ENCODE peak calls at places on chromosome 9, in nine cellular contexts. Z is CD8-positive, alpha-beta T cell; H is stomach; V is endodermal cell; D is fibroblast of pulmonary artery; T is BJ; E is IMR-90; W is fibroblast of lung; A is thoracic aorta. O is an unnamed sample.

GRCh38 chr9:109414125-109414785 is 83.9 kb downstream of the PTPN3 start:
- DNase-seq in E (no peak), H (no peak), V (peak; percentile 75), D (no peak), T (no peak), W (no peak), Z (no peak), A (no peak), O (no peak)

GRCh38 chr9:126301985-126302603 is 24.5 kb upstream of the MVB12B start:
- DNase-seq in D (peak; percentile 66), W (peak; percentile 69), H (peak; percentile 65), T (peak; percentile 7), V (peak; percentile 88), Z (peak; percentile 32), A (no peak), E (peak; percentile 62), O (peak; percentile 11)

GRCh38 chr9:128845186-128845931 is 15.8 kb upstream of the SPOUT1 start:
- DNase-seq in H (no peak), A (no peak), E (no peak), T (no peak), V (peak; percentile 76), Z (no peak), W (no peak), D (no peak), O (no peak)

GRCh38 chr9:32906213-32906612 is 95.2 kb downstream of the APTX start:
- DNase-seq in A (no peak), Z (no peak), W (no peak), E (no peak), D (no peak), V (no peak), T (no peak), H (no peak), O (no peak)

GRCh38 chr9:112094948-112095779 is 79.9 kb downstream of the SUSD1 start:
- DNase-seq in D (no peak), H (peak; percentile 45), T (no peak), A (no peak), V (no peak), Z (no peak), E (no peak), W (no peak), O (no peak)

GRCh38 chr9:129252937-129253819 is 75.1 kb upstream of the IER5L start:
- DNase-seq in A (no peak), Z (no peak), W (no peak), V (peak; percentile 46), E (no peak), D (no peak), T (no peak), H (no peak), O (no peak)

GRCh38 chr9:9598723-9599122 is 1014.1 kb downstream of the PTPRD start:
- DNase-seq in T (no peak), Z (no peak), E (no peak), D (no peak), W (no peak), V (no peak), A (no peak), H (no peak), O (no peak)

GRCh38 chr9:87336914-87337333 is 160.7 kb upstream of the DAPK1 start:
- DNase-seq in Z (no peak), W (peak; percentile 91), A (no peak), T (no peak), V (no peak), D (peak; percentile 91), H (peak; percentile 60), E (peak; percentile 79), O (peak; percentile 69)

GRCh38 chr9:33162721-33163311 is 4.3 kb downstream of the B4GALT1 start:
- DNase-seq in D (peak; percentile 94), V (no peak), W (peak; percentile 85), H (peak; percentile 72), Z (no peak), A (no peak), T (peak; percentile 76), E (peak; percentile 79), O (peak; percentile 91)

GRCh38 chr9:138022756-138023393 is 145.3 kb downstream of the CACNA1B start:
- DNase-seq in Z (no peak), E (no peak), A (no peak), W (no peak), D (no peak), H (peak; percentile 13), T (no peak), V (peak; percentile 81), O (no peak)

GRCh38 chr9:138021251-138022056 is 143.9 kb downstream of the CACNA1B start:
- DNase-seq in V (peak; percentile 35), A (no peak), D (no peak), E (no peak), H (peak; percentile 9), W (no peak), Z (no peak), T (no peak), O (no peak)

GRCh38 chr9:138020795-138021182 is 143.2 kb downstream of the CACNA1B start:
- DNase-seq in Z (no peak), E (no peak), W (no peak), T (no peak), V (peak; percentile 40), H (no peak), A (no peak), D (no peak), O (no peak)

GRCh38 chr9:138023394-138024124 is 146.0 kb downstream of the CACNA1B start:
- DNase-seq in V (peak; percentile 75), Z (no peak), A (no peak), E (no peak), D (no peak), H (peak; percentile 2), T (no peak), W (no peak), O (no peak)

DNA sequence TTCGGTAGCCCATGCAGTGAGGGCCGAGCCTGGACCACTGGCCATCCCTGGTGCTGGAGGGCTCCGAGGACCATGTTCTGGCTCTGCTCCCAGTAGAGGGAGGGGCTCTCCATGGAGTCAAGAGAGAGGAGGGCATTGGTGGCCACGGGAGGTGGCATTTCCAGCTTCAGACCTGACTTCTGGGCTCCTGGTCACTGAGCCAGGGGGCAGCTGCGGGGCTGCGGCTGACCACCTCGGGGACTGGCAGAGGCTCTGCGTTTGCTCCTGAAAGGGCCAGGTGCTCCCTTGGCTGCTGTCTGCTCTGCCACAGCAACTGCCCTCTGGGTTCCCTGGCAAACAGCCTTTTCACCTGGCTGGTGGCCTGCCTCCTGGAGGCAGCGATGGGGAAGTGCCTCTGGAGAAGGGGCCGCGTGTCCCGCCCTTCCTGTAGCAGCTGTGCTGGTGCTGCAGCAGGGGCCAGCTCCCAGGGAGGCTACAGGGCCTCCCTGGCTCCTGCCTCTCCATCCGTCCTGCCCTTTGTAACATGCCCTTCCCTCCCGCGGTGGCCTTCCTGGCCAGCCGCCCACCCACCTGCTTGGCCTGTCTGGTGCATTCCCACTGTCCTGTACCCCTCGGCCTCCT is 144.6 kb downstream of the CACNA1B start:
- DNase-seq in V (peak; percentile 91), W (no peak), D (peak; percentile 1), T (no peak), A (no peak), H (peak; percentile 23), E (no peak), Z (no peak), O (no peak)
- TF ChIP-seq CTCF in V (peak; percentile 87), W (no peak), D (peak; percentile 20), T (no peak), A (no peak), H (no peak), E (no peak), Z (no peak), O (no peak)

GRCh38 chr9:123174079-123174478 is 94.3 kb downstream of the STRBP start:
- DNase-seq in Z (no peak), H (no peak), V (no peak), T (no peak), W (no peak), A (no peak), E (no peak), D (no peak), O (no peak)
- H3K4me3 ChIP-seq in Z (no peak overlapping the region), H (no peak overlapping the region), V (no peak overlapping the region), T (no peak overlapping the region), W (no peak overlapping the region), A (no peak overlapping the region), E (no peak overlapping the region), D (no peak overlapping the region), O (no peak overlapping the region)

DNA sequence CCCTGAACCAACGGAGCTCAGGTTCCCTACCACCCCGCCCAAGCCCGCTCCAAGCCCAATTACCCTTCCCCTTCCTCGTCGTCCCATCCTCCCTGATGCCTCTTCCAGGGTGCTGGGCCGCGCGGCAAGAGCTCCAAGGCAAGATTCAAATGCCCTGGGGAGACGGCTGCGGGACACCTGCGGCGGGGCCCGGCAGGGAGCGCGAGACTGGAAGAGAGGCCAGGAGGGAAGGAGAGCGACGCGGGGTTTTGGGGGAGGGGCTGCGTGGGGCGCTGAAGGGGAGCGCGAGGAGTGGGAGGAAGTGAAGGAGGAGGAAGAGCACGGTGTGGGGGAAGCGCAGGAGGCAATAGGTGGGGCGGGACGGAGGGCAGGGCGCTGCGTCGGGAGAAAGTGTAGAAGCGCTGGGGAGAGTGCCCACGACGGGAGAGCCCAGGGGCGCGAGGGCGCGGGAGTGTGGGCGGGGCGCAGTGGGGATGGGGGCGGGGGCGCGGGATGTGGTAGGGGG is 975 bp upstream of the NXNL2 start:
- DNase-seq in Z (no peak), E (peak; percentile 57), T (no peak), H (peak; percentile 30), D (no peak), W (peak; percentile 32), V (peak; percentile 86), A (no peak), O (no peak)
- TF ChIP-seq CTCF in Z (no peak), E (no peak), T (peak; percentile 44), H (no peak), D (no peak), W (peak; percentile 11), V (no peak), A (no peak), O (no peak)

GRCh38 chr9:96189995-96190394 is 112.0 kb downstream of the HSD17B3 start:
- DNase-seq in Z (no peak), E (no peak), V (no peak), H (no peak), W (no peak), D (no peak), T (no peak), A (no peak), O (no peak)

GRCh38 chr9:96185518-96186156 is 116.3 kb downstream of the HSD17B3 start:
- DNase-seq in D (no peak), W (no peak), T (no peak), Z (no peak), H (peak; percentile 59), E (no peak), A (no peak), V (no peak), O (no peak)

GRCh38 chr9:96183751-96184150 is 118.2 kb downstream of the HSD17B3 start:
- DNase-seq in H (no peak), D (no peak), E (no peak), A (no peak), Z (no peak), T (no peak), W (no peak), V (no peak), O (no peak)

GRCh38 chr9:96187108-96187695 is 114.8 kb downstream of the HSD17B3 start:
- DNase-seq in V (no peak), W (no peak), T (no peak), H (peak; percentile 77), Z (no peak), E (no peak), D (no peak), A (no peak), O (no peak)

DNA sequence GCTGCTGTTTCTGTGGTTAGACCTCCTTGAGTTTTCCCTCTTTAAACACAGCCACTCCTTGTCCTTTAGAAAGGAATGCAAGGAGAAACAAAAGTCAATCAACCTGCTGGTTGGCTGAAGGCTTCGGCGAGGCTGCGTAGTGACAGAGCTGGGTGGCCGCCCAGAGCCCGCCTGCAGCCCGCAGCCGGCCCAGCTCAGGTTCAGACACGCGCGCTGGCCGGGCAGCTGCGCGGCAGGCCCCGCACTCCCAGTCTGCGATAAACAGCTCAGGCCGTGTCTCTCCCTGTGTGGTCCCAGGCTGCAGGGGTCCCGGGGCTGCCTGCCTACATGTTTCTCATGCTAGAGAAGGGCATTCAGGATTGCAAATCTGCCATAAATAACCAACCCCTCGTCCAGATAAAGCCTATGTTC is 115.4 kb downstream of the HSD17B3 start:
- DNase-seq in H (peak; percentile 85), V (peak; percentile 84), W (peak; percentile 26), Z (no peak), D (peak; percentile 2), E (no peak), T (no peak), A (no peak), O (no peak)
- H3K4me3 ChIP-seq in H (peak overlapping the region; percentile 17), V (peak overlapping the region; percentile 15), W (no peak overlapping the region), Z (no peak overlapping the region), D (no peak overlapping the region), E (no peak overlapping the region), T (no peak overlapping the region), A (peak overlapping the region; percentile 15), O (no peak overlapping the region)